ENCODE peak calls at places on chromosomes 13 and 19, in five cellular contexts. Q is GM12864, C is cardiac muscle cell, Y is tibial nerve, N is AG04449. R is an unnamed sample.

GRCh38 chr19:4594199-4594598 is 34.7 kb upstream of the SEMA6B start:
- DNase-seq in Y (no peak), N (no peak), C (no peak), Q (no peak), R (no peak)

GRCh38 chr19:5035817-5036732 is 67.2 kb downstream of the KDM4B start:
- DNase-seq in N (no peak), C (no peak), Q (no peak), Y (no peak), R (no peak)

GRCh38 chr13:76425930-76426329 is 460.3 kb downstream of the KCTD12 start:
- DNase-seq in Y (no peak), N (no peak), C (peak), Q (no peak), R (no peak)

GRCh38 chr13:47459512-47459911 is 541.6 kb downstream of the SUCLA2 start:
- DNase-seq in Y (no peak), Q (no peak), C (peak), N (no peak), R (no peak)

GRCh38 chr13:93726173-93727019 is 499.8 kb downstream of the GPC6 start:
- DNase-seq in Q (no peak), Y (no peak), C (no peak), N (no peak), R (no peak)

GRCh38 chr19:53101518-53101917 is 1.7 kb downstream of the ZNF160 start:
- DNase-seq in C (peak), N (no peak), Y (no peak), Q (no peak), R (no peak)

GRCh38 chr19:12365094-12365371 is 450 bp downstream of the ZNF442 start:
- DNase-seq in C (peak), N (no peak), Y (no peak), Q (no peak), R (no peak)

GRCh38 chr13:31060655-31061054 is 101.0 kb downstream of the HSPH1 start:
- DNase-seq in Y (no peak), Q (no peak), C (no peak), N (no peak), R (no peak)

GRCh38 chr19:38360839-38361631 is 13.3 kb upstream of the PSMD8 start:
- DNase-seq in N (no peak), C (no peak), Q (no peak), Y (no peak), R (no peak)

GRCh38 chr19:46963093-46963734 is 56.4 kb upstream of the NPAS1 start:
- DNase-seq in N (peak), Q (no peak), Y (no peak), C (peak), R (no peak)

GRCh38 chr13:62193919-62194318 is 778.3 kb upstream of the PCDH20 start:
- DNase-seq in Y (no peak), Q (no peak), C (no peak), N (no peak), R (no peak)

GRCh38 chr19:58578430-58578925 is 5.3 kb upstream of the MZF1 start:
- DNase-seq in Y (no peak), Q (no peak), N (no peak), C (no peak), R (no peak)

GRCh38 chr19:4278926-4279529 is at the start of gene SHD:
- DNase-seq in Q (no peak), N (no peak), C (no peak), Y (no peak), R (no peak)

GRCh38 chr19:6481541-6482342 is at the start of gene DENND1C:
- DNase-seq in Y (peak), Q (peak), C (peak), N (no peak), R (no peak)

GRCh38 chr19:55345818-55346724 is 6.4 kb downstream of the KMT5C start:
- DNase-seq in N (no peak), Y (peak), C (peak), Q (no peak), R (no peak)

GRCh38 chr13:30319130-30319529 is 11.8 kb upstream of the KATNAL1 start:
- DNase-seq in Q (no peak), N (no peak), Y (no peak), C (no peak), R (no peak)

GRCh38 chr13:25575562-25575961 is 203.8 kb downstream of the ATP8A2 start:
- DNase-seq in Q (no peak), C (no peak), Y (no peak), N (no peak), R (peak)

GRCh38 chr19:53088091-53088490 is 15.1 kb downstream of the ZNF160 start:
- DNase-seq in Q (no peak), Y (no peak), C (peak), N (no peak), R (no peak)

GRCh38 chr13:58992478-58993042 is 1171.2 kb downstream of the DIAPH3 start:
- DNase-seq in N (no peak), Q (no peak), Y (no peak), C (no peak), R (no peak)

GRCh38 chr19:42473686-42474085 is 30.9 kb upstream of the CXCL17 start:
- DNase-seq in Q (no peak), N (no peak), C (no peak), Y (no peak), R (no peak)

GRCh38 chr13:90622547-90622946 is 724.9 kb upstream of the MIR17HG start:
- DNase-seq in Y (no peak), N (no peak), C (peak), Q (no peak), R (no peak)

GRCh38 chr13:52737900-52738299 is 1.7 kb downstream of the CNMD start:
- DNase-seq in N (no peak), C (peak), Q (no peak), Y (no peak), R (no peak)

GRCh38 chr19:48711106-48711662 is 8.3 kb downstream of the MAMSTR start:
- DNase-seq in Q (no peak), C (no peak), N (no peak), Y (no peak), R (no peak)

GRCh38 chr13:60584976-60585375 is 188.0 kb downstream of the TDRD3 start:
- DNase-seq in N (no peak), Q (no peak), C (peak), Y (peak), R (no peak)

GRCh38 chr19:1206733-1207301 is 1.2 kb downstream of the STK11 start:
- DNase-seq in Q (no peak), Y (no peak), C (no peak), N (no peak), R (no peak)

GRCh38 chr13:26460652-26461051 is 96.8 kb upstream of the WASF3 start:
- DNase-seq in Q (no peak), Y (peak), C (peak), N (no peak), R (no peak)

GRCh38 chr19:10846500-10847202 is 1.6 kb upstream of the C19orf38 start:
- DNase-seq in C (no peak), Q (no peak), N (no peak), Y (no peak), R (no peak)

GRCh38 chr13:41613984-41614581 is 156.7 kb downstream of the RGCC start:
- DNase-seq in Q (no peak), N (peak), C (peak), Y (no peak), R (no peak)

GRCh38 chr13:99470027-99470426 is 31.2 kb upstream of the TM9SF2 start:
- DNase-seq in C (no peak), Q (no peak), Y (no peak), N (no peak), R (no peak)

GRCh38 chr19:12783226-12783848 is 7.9 kb upstream of the JUNB start:
- DNase-seq in Q (no peak), Y (no peak), N (no peak), C (no peak), R (no peak)

GRCh38 chr13:98909016-98909415 is 68.8 kb downstream of the DOCK9 start:
- DNase-seq in N (no peak), C (no peak), Q (no peak), Y (no peak), R (no peak)

GRCh38 chr13:87376081-87376480 is 295.1 kb upstream of the SLITRK5 start:
- DNase-seq in Q (no peak), Y (no peak), C (no peak), N (no peak), R (no peak)

GRCh38 chr13:33285420-33286124 is at the start of gene STARD13:
- DNase-seq in N (peak), Q (no peak), C (peak), Y (peak), R (peak)

GRCh38 chr19:6216236-6216995 is 63.4 kb downstream of the MLLT1 start:
- DNase-seq in N (no peak), C (no peak), Y (no peak), Q (no peak), R (no peak)

GRCh38 chr13:57673197-57673596 is 41.7 kb downstream of the PCDH17 start:
- DNase-seq in N (no peak), Q (no peak), C (no peak), Y (no peak), R (no peak)

GRCh38 chr13:102825921-102826706 is 19.7 kb upstream of the ERCC5 start:
- DNase-seq in Q (no peak), C (peak), Y (no peak), N (peak), R (no peak)

GRCh38 chr13:26048745-26049144 is 3.1 kb downstream of the SHISA2 start:
- DNase-seq in Q (no peak), N (no peak), C (no peak), Y (no peak), R (no peak)

GRCh38 chr13:38880397-38880796 is 110.2 kb downstream of the STOML3 start:
- DNase-seq in C (no peak), Y (no peak), Q (no peak), N (no peak), R (no peak)

GRCh38 chr19:14267224-14267741 is 61.3 kb upstream of the ADGRL1 start:
- DNase-seq in N (no peak), C (no peak), Q (no peak), Y (no peak), R (no peak)

GRCh38 chr19:14265285-14266036 is 59.5 kb upstream of the ADGRL1 start:
- DNase-seq in C (peak), Q (no peak), Y (no peak), N (no peak), R (no peak)
- H3K4me3 ChIP-seq in C (peak), Q (no peak), Y (no peak), N (no peak), R (no peak)

DNA sequence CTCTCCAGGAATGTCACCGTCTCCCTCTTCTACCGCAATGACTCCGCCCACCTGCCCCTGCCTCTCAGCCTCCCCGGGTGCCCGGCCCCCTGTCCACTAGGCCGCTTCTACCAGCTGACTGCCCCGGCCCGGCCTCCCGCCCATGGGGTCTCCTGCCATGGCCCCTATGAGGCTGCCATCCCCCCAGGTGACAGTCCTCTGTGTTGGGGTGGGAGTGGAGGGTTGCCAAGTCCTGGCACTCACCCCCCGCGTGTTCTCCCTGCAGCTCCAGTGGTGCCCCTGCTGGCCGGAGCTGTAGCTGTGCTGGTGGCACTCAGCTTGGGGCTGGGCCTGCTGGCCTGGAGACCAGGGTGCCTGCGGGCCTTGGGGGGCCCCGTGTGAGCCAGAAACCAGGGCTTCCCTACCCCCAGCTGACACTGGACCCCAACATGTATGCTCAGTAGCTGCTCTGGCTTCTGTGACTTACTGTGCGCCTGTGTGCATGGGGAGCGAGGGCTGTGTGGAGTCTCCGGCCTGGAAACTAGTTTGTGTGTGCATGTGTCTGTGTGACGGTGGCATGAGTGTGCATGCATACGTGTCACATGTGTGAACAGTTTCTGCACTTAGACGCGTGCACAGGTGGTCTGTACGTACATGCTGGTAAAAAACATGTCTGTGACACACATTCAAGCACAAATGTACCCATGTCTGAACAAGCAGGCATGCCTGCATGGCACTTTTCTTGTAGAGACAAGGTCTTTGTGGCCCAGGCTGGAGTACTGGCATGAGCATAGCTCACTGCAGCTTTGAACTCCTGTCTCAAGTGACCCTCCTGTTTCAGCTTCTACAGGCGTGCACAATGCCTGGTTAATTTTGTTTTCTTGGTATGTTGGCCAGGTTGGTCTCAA is 4.8 kb downstream of the ACP4 start:
- DNase-seq in Q (no peak), C (no peak), Y (no peak), N (no peak), R (no peak)
- TF ChIP-seq CTCF in Q (peak), C (peak), Y (no peak), N (no peak), R (peak)

GRCh38 chr13:114130131-114130707 is 2.2 kb downstream of the RASA3 start:
- DNase-seq in N (no peak), Q (no peak), C (no peak), Y (no peak), R (no peak)
- H3K4me3 ChIP-seq in N (peak), Q (peak), C (peak), Y (peak), R (no peak)

DNA sequence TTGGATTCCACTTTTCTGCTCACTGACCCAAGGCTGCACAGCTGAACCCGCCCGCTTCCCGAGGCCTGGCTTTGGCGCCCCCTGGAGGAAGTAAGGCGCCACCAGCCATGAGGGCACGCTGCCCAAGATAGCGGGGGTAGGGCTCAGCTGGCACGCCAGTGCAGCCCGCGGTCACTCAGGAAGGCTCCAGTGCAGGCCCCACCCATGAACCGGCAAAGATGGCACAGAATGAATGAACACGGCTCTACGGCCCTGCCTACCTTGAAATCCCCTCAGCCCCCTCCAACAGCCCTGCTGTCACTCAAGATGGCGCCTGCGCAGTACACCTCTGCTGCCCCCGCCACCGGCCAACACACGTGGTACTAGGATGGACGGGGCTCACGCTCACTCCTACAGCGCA is 3.0 kb downstream of the PEG3 start:
- DNase-seq in Q (no peak), Y (peak), N (no peak), C (peak), R (peak)
- TF ChIP-seq CTCF in Q (no peak), Y (peak), N (no peak), C (peak), R (peak)

GRCh38 chr19:17237747-17238706 is 7.7 kb downstream of the NR2F6 start:
- DNase-seq in C (no peak), Q (no peak), N (no peak), Y (no peak), R (no peak)
- H3K4me3 ChIP-seq in C (no peak), Q (no peak), N (no peak), Y (no peak), R (no peak)

DNA sequence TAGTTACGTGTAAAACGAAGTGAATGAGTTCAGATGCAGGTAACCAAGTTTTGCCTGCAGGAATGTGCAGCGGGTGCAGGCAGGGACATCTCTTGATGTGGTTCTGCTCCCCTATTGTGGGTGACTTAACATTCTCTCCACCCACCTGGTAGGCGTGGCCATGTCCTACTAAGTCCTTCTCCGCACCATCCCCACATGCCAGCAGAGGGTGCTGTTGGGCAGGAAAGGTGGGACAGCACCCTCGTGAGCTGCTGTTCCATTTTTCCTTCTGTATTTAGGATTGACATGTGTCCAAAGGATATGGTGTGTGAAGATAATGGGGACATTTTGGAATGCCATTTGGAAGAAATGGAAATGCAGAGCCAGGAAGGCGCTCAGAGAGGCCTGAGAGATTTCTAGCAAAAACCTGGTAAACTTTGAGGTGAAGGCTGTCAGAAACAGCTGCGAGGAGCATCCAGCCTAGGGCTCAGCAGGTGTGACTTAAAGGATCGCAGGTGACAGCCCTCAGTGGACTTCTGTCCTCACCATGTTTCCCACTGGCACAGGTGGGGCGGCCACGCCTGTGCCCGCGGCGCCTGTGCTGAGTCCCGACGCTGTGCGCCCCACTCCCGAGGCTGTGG is 26.2 kb upstream of the MCF2L start:
- DNase-seq in N (peak), C (peak), Q (peak), Y (peak), R (peak)
- TF ChIP-seq CTCF in N (peak), C (peak), Q (peak), Y (peak), R (peak)

GRCh38 chr19:30160996-30161655 is 211.1 kb upstream of the ZNF536 start:
- DNase-seq in Q (no peak), C (no peak), N (no peak), Y (no peak), R (no peak)

GRCh38 chr19:30165228-30165813 is 206.9 kb upstream of the ZNF536 start:
- DNase-seq in N (no peak), Q (no peak), Y (no peak), C (no peak), R (no peak)

GRCh38 chr19:30162718-30163117 is 209.5 kb upstream of the ZNF536 start:
- DNase-seq in N (no peak), C (no peak), Y (no peak), Q (no peak), R (no peak)

GRCh38 chr19:30161770-30162169 is 210.4 kb upstream of the ZNF536 start:
- DNase-seq in C (no peak), Y (no peak), N (no peak), Q (no peak), R (no peak)

GRCh38 chr19:30163663-30164062 is 208.5 kb upstream of the ZNF536 start:
- DNase-seq in N (no peak), Y (no peak), C (no peak), Q (no peak), R (no peak)
- H3K4me3 ChIP-seq in N (no peak), Y (no peak), C (no peak), Q (no peak), R (no peak)

GRCh38 chr19:50329146-50329925 is at the start of gene KCNC3:
- DNase-seq in C (peak), Q (peak), N (peak), Y (peak), R (peak)

GRCh38 chr19:50330365-50331078 is 1.3 kb upstream of the KCNC3 start:
- DNase-seq in Y (peak), Q (no peak), C (peak), N (no peak), R (no peak)

GRCh38 chr19:50327013-50327412 is 2.2 kb downstream of the KCNC3 start:
- DNase-seq in C (no peak), N (no peak), Q (no peak), Y (no peak), R (no peak)

GRCh38 chr19:50327461-50328256 is 1.5 kb downstream of the KCNC3 start:
- DNase-seq in Y (no peak), C (no peak), N (no peak), Q (no peak), R (no peak)

DNA sequence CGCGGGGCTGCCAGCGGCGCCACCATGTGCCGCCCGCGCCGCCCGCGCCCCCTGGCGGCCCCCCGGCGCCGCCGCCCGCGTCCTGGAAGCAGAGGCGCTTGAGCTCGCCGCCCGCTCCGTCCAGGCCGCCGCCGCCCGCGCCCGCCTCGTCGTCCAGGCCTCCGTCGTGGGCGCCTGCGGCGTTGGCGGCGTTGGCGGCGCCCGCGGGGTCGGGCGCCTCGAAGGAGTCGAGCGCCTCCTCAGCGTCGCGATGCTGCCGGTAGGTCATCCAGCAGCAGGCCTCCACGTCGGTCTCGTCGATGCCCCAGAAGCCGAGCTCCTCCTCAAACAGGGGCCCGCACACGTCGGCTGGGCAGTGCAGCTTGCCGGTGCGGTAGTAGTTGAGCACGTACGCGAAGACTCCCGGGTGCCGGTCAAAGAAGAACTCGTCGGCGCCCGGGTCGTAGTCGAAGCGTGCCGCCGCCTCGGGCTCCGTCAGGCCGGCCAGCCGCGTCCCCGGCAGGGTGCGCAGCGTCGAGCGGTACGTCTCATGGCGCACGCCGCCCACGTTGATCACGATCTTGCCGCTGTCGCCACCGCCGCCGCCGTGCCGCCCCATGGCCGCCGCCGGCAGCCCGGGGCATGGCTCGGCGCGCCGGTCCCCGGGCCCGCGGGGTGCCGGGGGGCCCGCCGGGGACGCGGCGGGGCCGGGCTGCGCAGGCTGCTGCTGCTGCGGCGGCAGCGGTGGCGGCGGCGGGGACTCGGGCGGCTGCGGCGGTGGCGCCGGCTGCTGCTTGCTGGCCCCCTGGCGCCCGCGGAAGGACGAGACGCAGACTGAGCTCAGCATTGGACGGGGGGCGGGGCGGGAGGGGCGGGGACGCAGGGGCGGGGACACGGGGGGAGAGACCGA is 676 bp downstream of the KCNC3 start:
- DNase-seq in Y (no peak), N (no peak), Q (no peak), C (no peak), R (no peak)
- TF ChIP-seq CTCF in Y (no peak), N (peak), Q (peak), C (no peak), R (peak)

R was measured in LNCaP clone FGC.